ENCODE peak calls at places on chromosomes 3 and 15, in five cellular contexts. G is colonic mucosa; K is CD8-positive, alpha-beta T cell; T is AG04450; D is lower leg skin. X is an unnamed sample.

GRCh38 chr3:149898771-149899170 is 71.9 kb downstream of the PFN2 start:
- DNase-seq in T (peak), G (no peak), D (no peak), K (no peak), X (peak)

GRCh38 chr3:154220462-154220861 is 99.3 kb downstream of the ARHGEF26 start:
- DNase-seq in T (no peak), D (no peak), G (no peak), K (no peak), X (no peak)

GRCh38 chr3:105259505-105259904 is 107.2 kb upstream of the ALCAM start:
- DNase-seq in D (no peak), T (no peak), K (no peak), G (no peak), X (no peak)

GRCh38 chr3:197317250-197317963 is 19.0 kb upstream of the DLG1 start:
- DNase-seq in D (no peak), G (no peak), T (no peak), K (no peak), X (no peak)

GRCh38 chr3:29503969-29504368 is 223.1 kb downstream of the RBMS3 start:
- DNase-seq in T (no peak), D (no peak), K (no peak), G (no peak), X (no peak)

GRCh38 chr3:38354588-38355344 is 8.2 kb downstream of the XYLB start:
- DNase-seq in G (peak), K (no peak), D (peak), T (no peak), X (peak)

GRCh38 chr3:172808969-172809546 is 58.5 kb downstream of the ECT2 start:
- DNase-seq in G (no peak), K (no peak), T (peak), D (no peak), X (peak)

GRCh38 chr3:107594870-107595269 is 72.1 kb downstream of the BBX start:
- DNase-seq in D (no peak), K (no peak), G (no peak), T (no peak), X (no peak)

GRCh38 chr3:50422153-50422552 is 62.8 kb upstream of the TMEM115 start:
- DNase-seq in D (no peak), T (no peak), K (no peak), G (no peak), X (no peak)

GRCh38 chr15:96325579-96326331 is 4.7 kb upstream of the NR2F2 start:
- DNase-seq in D (no peak), G (no peak), T (no peak), K (no peak), X (no peak)

GRCh38 chr15:52101542-52102340 is 10.8 kb downstream of the BCL2L10 start:
- DNase-seq in D (no peak), T (no peak), G (no peak), K (no peak), X (no peak)

GRCh38 chr3:15535757-15536156 is 14.3 kb upstream of the COLQ start:
- DNase-seq in T (no peak), K (no peak), G (no peak), D (peak), X (no peak)

GRCh38 chr3:116270053-116270452 is 175.2 kb downstream of the LSAMP start:
- DNase-seq in D (no peak), G (no peak), T (no peak), K (no peak), X (no peak)

GRCh38 chr3:193769437-193769836 is 176.4 kb downstream of the OPA1 start:
- DNase-seq in K (no peak), D (no peak), G (no peak), T (no peak), X (no peak)

GRCh38 chr3:22007376-22007775 is 256.4 kb upstream of the ZNF385D start:
- DNase-seq in D (no peak), G (no peak), K (no peak), T (no peak), X (no peak)

GRCh38 chr3:66186545-66186944 is 34.3 kb upstream of the SLC25A26 start:
- DNase-seq in T (no peak), G (no peak), D (no peak), K (no peak), X (no peak)

GRCh38 chr3:191119415-191120295 is 79.4 kb upstream of the OSTN start:
- DNase-seq in D (no peak), G (no peak), K (no peak), T (no peak), X (no peak)

GRCh38 chr3:149466192-149466591 is 8.3 kb upstream of the TM4SF4 start:
- DNase-seq in G (no peak), T (peak), D (no peak), K (no peak), X (peak)

GRCh38 chr3:34200576-34200975 is 402.1 kb downstream of the PDCD6IP start:
- DNase-seq in K (no peak), G (no peak), T (no peak), D (no peak), X (no peak)

GRCh38 chr15:69377137-69377536 is 37.0 kb upstream of the KIF23 start:
- DNase-seq in G (no peak), D (peak), T (no peak), K (no peak), X (no peak)

GRCh38 chr3:59728509-59728908 is 678.7 kb upstream of the CFAP20DC start:
- DNase-seq in G (no peak), K (no peak), T (no peak), D (no peak), X (no peak)

GRCh38 chr3:23948761-23949160 is 3.7 kb downstream of the NR1D2 start:
- DNase-seq in K (no peak), T (no peak), G (no peak), D (no peak), X (no peak)
- H3K4me3 ChIP-seq in K (no peak), T (no peak), G (no peak), D (no peak), X (no peak)

GRCh38 chr3:137767146-137768020 is 3.3 kb downstream of the SOX14 start:
- DNase-seq in T (no peak), K (no peak), D (no peak), G (no peak), X (no peak)

GRCh38 chr3:137768021-137768360 is 3.9 kb downstream of the SOX14 start:
- DNase-seq in K (no peak), T (no peak), D (no peak), G (no peak), X (no peak)

GRCh38 chr3:137770066-137770805 is 6.1 kb downstream of the SOX14 start:
- DNase-seq in D (no peak), T (no peak), K (no peak), G (no peak), X (no peak)

GRCh38 chr3:137769321-137770065 is 5.4 kb downstream of the SOX14 start:
- DNase-seq in D (no peak), K (no peak), G (no peak), T (no peak), X (no peak)

DNA sequence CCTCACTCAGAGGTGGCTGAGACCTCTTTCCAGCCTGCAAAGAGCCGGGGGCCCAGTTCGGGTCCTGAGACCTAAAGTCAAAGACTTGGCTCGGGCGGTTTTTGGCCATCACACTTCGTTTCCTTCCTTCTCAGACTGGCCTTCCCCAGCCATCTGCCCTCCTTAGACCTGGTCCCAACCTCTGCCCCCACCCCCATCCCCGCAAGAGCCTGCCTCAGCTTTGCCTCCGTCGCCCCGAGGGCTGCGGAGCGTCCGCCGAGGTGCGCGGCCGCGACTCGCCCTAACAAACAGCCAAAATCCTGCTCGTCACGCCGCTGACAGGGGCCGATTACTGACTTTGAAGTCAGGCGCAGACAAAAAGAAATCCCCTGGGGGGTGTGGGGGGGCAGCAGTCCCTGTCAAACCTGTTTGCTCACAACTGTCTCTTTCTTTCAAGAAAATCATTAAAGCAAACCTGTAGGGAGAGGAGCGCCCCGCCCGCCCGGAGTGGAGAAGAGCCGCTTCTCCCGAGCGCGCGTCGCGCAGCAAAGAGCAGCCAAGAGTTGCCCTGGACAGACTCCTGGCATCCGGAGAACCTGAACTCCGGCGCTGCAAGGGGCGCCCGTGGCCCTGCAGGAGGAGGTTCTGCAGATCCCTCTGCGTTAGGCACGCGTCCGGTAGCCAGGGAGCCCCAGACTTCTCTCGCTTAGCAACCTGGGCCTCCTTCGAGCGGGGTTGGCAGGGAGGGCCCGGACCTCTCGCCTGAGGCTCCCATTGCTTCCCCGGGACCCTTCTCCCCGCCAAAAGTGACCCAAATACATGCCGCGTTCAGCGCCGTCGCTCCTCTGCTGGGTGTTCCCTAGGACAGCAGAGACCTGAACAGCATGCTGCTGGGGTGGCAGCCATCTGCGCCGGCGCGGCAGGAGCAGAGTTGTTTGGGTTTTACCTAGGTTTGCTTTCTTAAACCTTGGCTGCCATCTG is 4.5 kb downstream of the SOX14 start:
- DNase-seq in D (no peak), T (no peak), G (no peak), K (no peak), X (no peak)
- H3K4me3 ChIP-seq in D (peak), T (peak), G (peak), K (no peak), X (peak)

DNA sequence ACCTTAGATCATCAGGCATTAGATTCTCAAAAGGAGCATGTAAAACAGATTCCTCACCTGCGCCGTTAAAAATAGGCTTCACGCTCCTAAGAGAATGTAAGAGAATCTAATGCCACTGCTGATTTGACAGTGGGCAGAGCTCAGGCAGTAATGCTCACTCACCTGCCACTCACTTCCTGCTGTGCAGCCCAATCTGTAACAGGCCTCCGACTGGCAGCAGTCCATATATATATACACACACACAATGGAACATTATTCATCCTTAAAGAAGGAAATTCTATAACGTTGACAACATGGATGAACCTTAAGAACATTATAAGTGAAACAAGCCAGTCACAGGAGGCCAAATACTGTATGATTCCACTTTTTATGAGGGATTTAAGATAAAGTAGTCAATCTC is 24.5 kb downstream of the ZNF148 start:
- DNase-seq in K (no peak), G (no peak), T (no peak), D (no peak), X (no peak)
- H3K4me3 ChIP-seq in K (no peak), G (no peak), T (no peak), D (no peak), X (no peak)

GRCh38 chr3:57803647-57804081 is 47.6 kb downstream of the SLMAP start:
- DNase-seq in K (no peak), D (no peak), T (peak), G (peak), X (peak)
- H3K4me3 ChIP-seq in K (no peak), D (no peak), T (no peak), G (no peak), X (no peak)

DNA sequence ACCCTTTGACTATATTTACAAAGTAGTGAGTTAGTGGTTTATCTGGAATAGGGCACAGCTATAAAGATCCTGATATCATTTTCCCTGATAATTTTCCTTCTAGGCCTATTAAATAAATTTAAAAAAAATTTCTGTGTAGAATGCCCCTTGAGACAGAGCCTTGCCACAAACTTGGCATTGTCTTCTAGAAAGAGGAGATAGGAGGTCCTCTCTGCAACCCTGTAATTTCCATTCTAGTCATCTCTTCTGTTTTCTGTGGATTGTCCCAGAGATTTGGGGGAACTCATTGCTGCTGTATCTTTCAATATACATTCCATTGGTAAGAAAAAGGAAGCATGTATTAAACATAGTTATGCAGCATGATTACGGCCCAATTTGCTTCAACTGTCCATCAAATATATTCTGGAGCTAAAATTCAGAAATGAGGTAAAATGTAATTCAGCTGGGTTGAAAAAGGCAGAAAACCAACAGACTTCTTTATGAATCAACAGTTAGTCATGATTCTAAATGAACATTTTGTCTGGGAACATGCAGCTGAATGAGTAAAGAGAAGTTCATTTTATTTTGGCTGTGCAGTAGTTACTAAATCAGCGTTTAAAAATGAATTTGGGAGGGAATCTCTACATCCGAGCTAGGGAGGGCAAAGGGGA is 401.1 kb downstream of the NAALADL2 start:
- DNase-seq in G (no peak), T (no peak), K (no peak), D (no peak), X (no peak)
- H3K4me3 ChIP-seq in G (no peak), T (no peak), K (no peak), D (no peak), X (no peak)

DNA sequence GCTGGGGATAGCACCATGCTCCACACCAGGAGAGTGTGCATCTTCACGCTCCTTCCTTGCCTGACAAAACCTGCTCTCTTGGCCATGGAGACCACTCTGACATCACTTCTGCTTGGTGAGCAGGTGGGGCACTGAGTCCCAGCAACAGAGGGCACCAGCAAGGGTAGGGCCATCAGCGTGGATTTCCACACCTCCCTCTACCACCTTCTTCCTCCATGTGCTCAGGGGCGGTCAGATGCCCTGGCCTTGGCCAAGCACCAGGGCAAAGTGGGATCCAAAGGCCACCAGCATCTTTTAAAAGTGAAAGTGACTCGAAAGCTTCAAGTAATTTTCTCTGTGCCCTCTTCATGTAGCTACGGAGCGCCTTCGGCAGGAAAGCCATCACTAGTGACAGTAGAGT is 58.1 kb downstream of the CHSY1 start:
- DNase-seq in G (no peak), D (no peak), T (no peak), K (no peak), X (no peak)
- H3K4me3 ChIP-seq in G (no peak), D (no peak), T (no peak), K (no peak), X (no peak)

DNA sequence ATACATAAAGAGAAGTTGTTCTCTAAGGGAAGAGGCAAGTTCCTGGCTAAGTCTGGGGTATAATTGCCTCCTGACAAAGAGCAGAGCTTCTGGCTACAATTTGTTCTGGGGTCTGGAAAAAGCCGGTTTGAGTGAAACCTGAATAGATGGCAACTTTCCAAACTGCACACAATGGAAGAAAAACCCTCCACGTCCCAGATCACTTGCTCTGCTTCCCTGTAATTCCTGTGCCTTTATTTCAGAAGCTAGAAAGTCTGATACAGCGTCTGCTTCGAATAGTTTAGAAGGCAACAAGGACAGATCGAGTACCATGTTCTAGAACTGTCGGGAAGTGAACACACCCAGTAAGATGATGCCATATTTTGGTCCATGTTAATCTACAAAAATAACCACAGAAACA is 1.6 kb upstream of the WDR82 start:
- DNase-seq in G (no peak), T (no peak), D (no peak), K (no peak), X (peak)
- H3K4me3 ChIP-seq in G (no peak), T (no peak), D (no peak), K (peak), X (no peak)